ENCODE peak calls at places on chromosomes 16 and 17, in eight cellular contexts. P, Z, X, F, A, Y, I and K are unnamed samples.
A peak's percentile ranks its signal among the peaks of the same experiment; 100 is the strongest.

GRCh38 chr17:81599719-81600486 is 37.0 kb downstream of the NPLOC4 start:
- DNase-seq in Y (no peak), A (no peak), P (peak; percentile 66), F (no peak), Z (no peak), X (peak; percentile 56), I (no peak), K (no peak)

GRCh38 chr17:78315355-78316114 is 44.3 kb downstream of the SOCS3 start:
- DNase-seq in Y (no peak), F (peak; percentile 94), A (peak; percentile 88), P (peak; percentile 89), I (peak; percentile 91), Z (peak; percentile 73), X (peak; percentile 92), K (peak; percentile 87)

GRCh38 chr16:86217001-86217890 is 293.1 kb upstream of the FOXF1 start:
- DNase-seq in Z (no peak), A (no peak), P (no peak), X (no peak), I (no peak), Y (no peak), F (no peak), K (no peak)

GRCh38 chr17:72334205-72334604 is 213.4 kb downstream of the SOX9 start:
- DNase-seq in F (peak; percentile 33), A (no peak), I (no peak), Z (no peak), X (peak; percentile 89), P (no peak), Y (no peak), K (no peak)

GRCh38 chr17:70683936-70684335 is 514.6 kb downstream of the KCNJ2 start:
- DNase-seq in I (no peak), A (no peak), Z (no peak), P (no peak), F (no peak), X (no peak), Y (no peak), K (no peak)

GRCh38 chr17:60102632-60103047 is 23.9 kb upstream of the HEATR6 start:
- DNase-seq in P (peak; percentile 32), X (peak; percentile 79), I (no peak), Z (peak; percentile 33), Y (no peak), A (no peak), F (peak; percentile 58), K (no peak)

GRCh38 chr17:59616253-59616920 is 3.3 kb upstream of the CLTC start:
- DNase-seq in X (no peak), F (no peak), Z (no peak), I (no peak), A (no peak), P (no peak), Y (no peak), K (no peak)

GRCh38 chr17:29049541-29050150 is 6.7 kb downstream of the PIPOX start:
- DNase-seq in I (no peak), F (peak; percentile 43), X (no peak), Y (no peak), Z (no peak), P (no peak), A (no peak), K (no peak)

GRCh38 chr16:15466886-15467781 is 32.7 kb downstream of the BMERB1 start:
- DNase-seq in X (no peak), A (no peak), P (no peak), I (no peak), Z (no peak), Y (no peak), F (peak; percentile 19), K (no peak)

GRCh38 chr16:35599429-35600165 is 2140.2 kb downstream of the TP53TG3F start:
- DNase-seq in F (no peak), Y (no peak), X (no peak), P (no peak), A (no peak), Z (no peak), I (no peak), K (no peak)

GRCh38 chr17:18981642-18982424 is 22.7 kb downstream of the FAM83G start:
- DNase-seq in P (no peak), A (no peak), Z (no peak), F (peak; percentile 57), X (peak; percentile 82), Y (no peak), I (peak; percentile 72), K (peak; percentile 70)

GRCh38 chr17:80824549-80825470 is 166.8 kb upstream of the CHMP6 start:
- DNase-seq in Y (no peak), A (no peak), X (no peak), P (no peak), Z (no peak), I (no peak), F (no peak), K (no peak)

GRCh38 chr17:42436401-42436800 is 13.3 kb upstream of the CAVIN1 start:
- DNase-seq in P (peak; percentile 68), F (peak; percentile 98), Y (no peak), A (no peak), Z (no peak), I (peak; percentile 66), X (peak; percentile 99), K (no peak)

GRCh38 chr17:7045492-7046126 is 1.7 kb upstream of the SLC16A11 start:
- DNase-seq in Y (peak; percentile 56), Z (peak; percentile 60), A (no peak), F (peak; percentile 89), X (peak; percentile 87), I (peak; percentile 81), P (no peak), K (peak; percentile 45)

GRCh38 chr17:56792267-56792666 is 41.5 kb downstream of the C17orf67 start:
- DNase-seq in Y (no peak), F (no peak), Z (no peak), I (no peak), X (no peak), A (no peak), P (no peak), K (no peak)

GRCh38 chr16:86180780-86181179 is 281.8 kb downstream of the IRF8 start:
- DNase-seq in Y (no peak), F (no peak), I (no peak), P (no peak), Z (no peak), A (no peak), X (no peak), K (no peak)

GRCh38 chr16:74896389-74897370 is 88.2 kb downstream of the WDR59 start:
- DNase-seq in Z (no peak), I (no peak), Y (peak; percentile 25), X (peak; percentile 62), F (peak; percentile 30), A (no peak), P (no peak), K (peak; percentile 20)

GRCh38 chr17:4980644-4981216 is 6.7 kb downstream of the CAMTA2 start:
- DNase-seq in X (peak; percentile 46), F (peak; percentile 76), I (peak; percentile 81), Y (no peak), Z (peak; percentile 66), A (no peak), P (no peak), K (peak; percentile 43)

GRCh38 chr16:48561960-48562393 is 48.0 kb downstream of the N4BP1 start:
- DNase-seq in A (no peak), F (peak; percentile 31), I (no peak), P (no peak), Y (no peak), X (peak; percentile 31), Z (no peak), K (no peak)

GRCh38 chr16:68420366-68420765 is 27.9 kb downstream of the SMPD3 start:
- DNase-seq in I (no peak), Z (no peak), P (no peak), X (no peak), A (no peak), F (no peak), Y (no peak), K (no peak)

GRCh38 chr17:77370536-77370935 is 229.8 kb downstream of the SEC14L1 start:
- DNase-seq in Z (no peak), F (no peak), X (no peak), I (no peak), A (no peak), Y (no peak), P (peak; percentile 22), K (no peak)

GRCh38 chr16:56450901-56451752 is at the start of the genes NUDT21 and OGFOD1:
- DNase-seq in F (peak; percentile 99), A (peak; percentile 66), P (peak; percentile 97), Y (peak; percentile 98), X (peak; percentile 98), I (peak; percentile 98), Z (peak; percentile 97), K (peak; percentile 96)
- TF ChIP-seq CTCF in F (no peak), A (no peak), P (no peak), Y (no peak), X (no peak), I (no peak), Z (no peak), K (no peak)

DNA sequence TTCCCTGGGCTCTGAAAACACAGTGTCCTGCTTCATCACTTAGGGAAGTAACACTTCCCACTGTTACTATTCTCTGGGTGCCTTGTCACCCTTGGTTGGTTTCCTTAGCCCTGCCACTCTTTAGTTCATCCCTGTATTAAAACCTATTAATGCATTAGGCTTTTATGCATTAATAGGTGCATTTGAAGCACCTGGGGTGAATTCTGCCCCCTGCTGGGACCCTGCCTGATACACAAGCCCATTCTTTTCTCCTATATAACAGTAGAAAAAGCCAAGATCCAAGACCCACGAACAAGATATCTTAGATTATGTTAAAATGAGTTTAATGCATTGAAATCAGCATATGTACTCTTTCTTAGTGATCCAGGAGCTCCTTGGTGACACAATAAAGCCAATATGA is 235.7 kb downstream of the PMP22 start:
- DNase-seq in P (no peak), Z (no peak), X (no peak), F (no peak), Y (no peak), I (no peak), A (no peak), K (no peak)
- TF ChIP-seq CTCF in P (no peak), Z (no peak), X (no peak), F (no peak), Y (no peak), I (no peak), A (no peak), K (no peak)

GRCh38 chr16:64008131-64008530 is 1113.7 kb downstream of the CDH11 start:
- DNase-seq in X (no peak), I (no peak), Z (no peak), A (no peak), P (no peak), F (no peak), Y (no peak), K (no peak)
- TF ChIP-seq CTCF in X (no peak), I (peak; percentile 4), Z (no peak), A (no peak), P (peak; percentile 15), F (no peak), Y (no peak), K (no peak)

GRCh38 chr17:17845046-17845775 is 8.4 kb upstream of the SREBF1 start:
- DNase-seq in X (no peak), Z (no peak), A (no peak), I (no peak), P (no peak), F (no peak), Y (no peak), K (no peak)

GRCh38 chr17:17846003-17846402 is 9.2 kb upstream of the SREBF1 start:
- DNase-seq in P (no peak), F (no peak), A (no peak), I (no peak), Z (no peak), Y (no peak), X (no peak), K (no peak)

GRCh38 chr17:17844079-17844478 is 7.3 kb upstream of the SREBF1 start:
- DNase-seq in X (no peak), Y (no peak), A (no peak), P (no peak), I (no peak), F (no peak), Z (no peak), K (no peak)

GRCh38 chr17:17843096-17843495 is 6.3 kb upstream of the SREBF1 start:
- DNase-seq in I (no peak), X (no peak), Z (no peak), A (no peak), P (no peak), F (no peak), Y (no peak), K (no peak)

GRCh38 chr17:17844500-17844899 is 7.7 kb upstream of the SREBF1 start:
- DNase-seq in Y (no peak), A (no peak), Z (no peak), I (no peak), F (no peak), X (no peak), P (no peak), K (no peak)
- TF ChIP-seq CTCF in Y (no peak), A (no peak), Z (no peak), I (no peak), F (no peak), X (no peak), P (no peak), K (no peak)